ENCODE peak calls at places on chromosomes 3 and 15, in seven cellular contexts. One of them, this sample, is unnamed.

GRCh38 chr15:78244101-78244500 is 9.7 kb upstream of the ACSBG1 start:
- DNase-seq in cardiac septum: no peak
- DNase-seq in lower lobe of right lung: no peak
- DNase-seq in progenitor cell of endocrine pancreas: no peak
- DNase-seq in fibroblast of lung: no peak
- DNase-seq in psoas muscle: no peak
- DNase-seq in H4: no peak
- DNase-seq in this sample: no peak

GRCh38 chr15:85010472-85011209 is 29.0 kb downstream of the PDE8A start:
- DNase-seq in lower lobe of right lung: no peak
- DNase-seq in psoas muscle: no peak
- DNase-seq in H4: no peak
- DNase-seq in fibroblast of lung: no peak
- DNase-seq in progenitor cell of endocrine pancreas: no peak
- DNase-seq in cardiac septum: no peak
- DNase-seq in this sample: no peak

GRCh38 chr15:78808550-78808949 is 2.7 kb downstream of the ADAMTS7 start:
- DNase-seq in psoas muscle: no peak
- DNase-seq in cardiac septum: no peak
- DNase-seq in H4: peak
- DNase-seq in fibroblast of lung: peak
- DNase-seq in lower lobe of right lung: no peak
- DNase-seq in progenitor cell of endocrine pancreas: no peak
- DNase-seq in this sample: no peak

GRCh38 chr3:97360804-97361203 is 403.8 kb upstream of the ARL6 start:
- DNase-seq in H4: no peak
- DNase-seq in fibroblast of lung: no peak
- DNase-seq in progenitor cell of endocrine pancreas: no peak
- DNase-seq in psoas muscle: no peak
- DNase-seq in cardiac septum: no peak
- DNase-seq in lower lobe of right lung: no peak
- DNase-seq in this sample: no peak

GRCh38 chr3:195558602-195559001 is 15.5 kb upstream of the PPP1R2 start:
- DNase-seq in lower lobe of right lung: no peak
- DNase-seq in progenitor cell of endocrine pancreas: no peak
- DNase-seq in H4: peak
- DNase-seq in cardiac septum: no peak
- DNase-seq in psoas muscle: peak
- DNase-seq in fibroblast of lung: no peak
- DNase-seq in this sample: no peak

GRCh38 chr3:46208167-46208704 is at the start of gene CCR1:
- DNase-seq in lower lobe of right lung: peak
- DNase-seq in psoas muscle: peak
- DNase-seq in H4: peak
- DNase-seq in cardiac septum: no peak
- DNase-seq in fibroblast of lung: peak
- DNase-seq in progenitor cell of endocrine pancreas: no peak
- DNase-seq in this sample: peak

GRCh38 chr15:99343836-99344551 is 92.7 kb downstream of the LRRC28 start:
- DNase-seq in progenitor cell of endocrine pancreas: no peak
- DNase-seq in cardiac septum: peak
- DNase-seq in lower lobe of right lung: no peak
- DNase-seq in H4: peak
- DNase-seq in psoas muscle: peak
- DNase-seq in fibroblast of lung: peak
- DNase-seq in this sample: peak

GRCh38 chr15:91528811-91529210 is 324.7 kb upstream of the SLCO3A1 start:
- DNase-seq in cardiac septum: no peak
- DNase-seq in psoas muscle: no peak
- DNase-seq in fibroblast of lung: peak
- DNase-seq in lower lobe of right lung: no peak
- DNase-seq in progenitor cell of endocrine pancreas: no peak
- DNase-seq in H4: no peak
- DNase-seq in this sample: no peak